ENCODE peak calls at places on chromosomes 7 and 10, in ten cellular contexts. K is neural progenitor cell, R is tibial artery, P is GM23338, D is hepatocyte, T is tibial nerve, N is GM23248, H is AG04450, Z is psoas muscle, L is heart right ventricle. V is an unnamed sample.

GRCh38 chr7:46352335-46352954 is 431.4 kb upstream of the IGFBP3 start:
- DNase-seq in K (peak), L (no peak), N (peak), D (peak), T (peak), Z (no peak), H (peak), R (no peak), P (peak), V (peak)

GRCh38 chr7:29806793-29807178 is 478 bp downstream of the WIPF3 start:
- DNase-seq in T (no peak), R (no peak), K (peak), L (peak), D (no peak), Z (no peak), N (no peak), H (no peak), P (peak), V (no peak)

GRCh38 chr7:41203542-41203941 is 499.3 kb downstream of the INHBA start:
- DNase-seq in R (no peak), D (no peak), H (no peak), T (no peak), Z (no peak), N (no peak), K (no peak), P (no peak), L (no peak), V (no peak)

GRCh38 chr10:18044976-18045720 is 93.4 kb downstream of the SLC39A12 start:
- DNase-seq in Z (no peak), T (no peak), P (peak), H (peak), R (no peak), K (no peak), L (no peak), D (no peak), N (peak), V (no peak)

GRCh38 chr7:122305475-122306319 is 1.1 kb upstream of the FEZF1 start:
- DNase-seq in P (peak), L (no peak), D (peak), H (no peak), Z (no peak), N (no peak), R (no peak), T (no peak), K (peak), V (peak)

GRCh38 chr7:134865001-134865845 is 85.8 kb downstream of the CALD1 start:
- DNase-seq in Z (no peak), N (peak), L (no peak), D (no peak), K (peak), P (peak), R (no peak), T (no peak), H (no peak), V (peak)

GRCh38 chr10:94439275-94439861 is 37.0 kb downstream of the TBC1D12 start:
- DNase-seq in R (no peak), N (peak), P (peak), D (no peak), K (no peak), H (no peak), Z (peak), T (no peak), L (no peak), V (peak)

GRCh38 chr10:77289027-77289501 is 348.5 kb downstream of the KCNMA1 start:
- DNase-seq in P (peak), N (no peak), T (no peak), K (peak), L (no peak), Z (no peak), H (no peak), D (no peak), R (no peak), V (peak)

GRCh38 chr10:121027390-121027789 is 176.2 kb downstream of the WDR11 start:
- DNase-seq in R (no peak), K (no peak), D (no peak), H (no peak), L (no peak), T (no peak), Z (no peak), P (no peak), N (no peak), V (no peak)

GRCh38 chr10:78964952-78965633 is 103.7 kb upstream of the ZMIZ1 start:
- DNase-seq in Z (peak), T (no peak), L (peak), P (peak), R (no peak), H (no peak), K (peak), D (peak), N (peak), V (peak)

GRCh38 chr7:100192951-100193350 is 15.2 kb downstream of the STAG3 start:
- DNase-seq in P (no peak), Z (no peak), K (no peak), H (no peak), R (no peak), D (no peak), L (no peak), N (no peak), T (no peak), V (no peak)

GRCh38 chr7:151793531-151793935 is 83.4 kb downstream of the PRKAG2 start:
- DNase-seq in N (peak), Z (peak), R (peak), K (no peak), T (peak), L (peak), P (no peak), H (no peak), D (no peak), V (no peak)

GRCh38 chr7:11831727-11832495 is at the start of gene THSD7A:
- DNase-seq in L (peak), D (peak), P (peak), H (no peak), T (no peak), N (peak), R (peak), K (peak), Z (peak), V (peak)

GRCh38 chr7:22066484-22066883 is 120.8 kb upstream of the CDCA7L start:
- DNase-seq in L (no peak), P (peak), D (no peak), R (no peak), T (no peak), N (no peak), H (no peak), Z (no peak), K (peak), V (peak)

GRCh38 chr10:85612833-85613232 is 753.8 kb downstream of the GRID1 start:
- DNase-seq in T (no peak), H (no peak), R (no peak), N (no peak), L (no peak), K (no peak), Z (no peak), P (peak), D (no peak), V (peak)

GRCh38 chr10:58322072-58322834 is 12.6 kb upstream of the UBE2D1 start:
- DNase-seq in T (peak), R (peak), Z (no peak), K (no peak), D (no peak), L (no peak), H (no peak), P (no peak), N (no peak), V (no peak)

GRCh38 chr10:70085975-70086613 is 33.4 kb downstream of the MACROH2A2 start:
- DNase-seq in R (no peak), P (no peak), T (no peak), D (no peak), L (no peak), N (no peak), K (no peak), Z (no peak), H (no peak), V (no peak)

GRCh38 chr10:113982745-113983144 is 60.9 kb upstream of the ADRB1 start:
- DNase-seq in Z (no peak), L (no peak), P (no peak), T (no peak), R (no peak), H (no peak), K (no peak), N (no peak), D (peak), V (no peak)
- H3K27ac ChIP-seq in Z (no peak), L (peak), P (no peak), T (no peak), R (no peak), H (no peak), K (no peak), N (no peak), D (no peak), V (no peak)

GRCh38 chr10:114822771-114823463 is 1.3 kb downstream of the FHIP2A start:
- DNase-seq in Z (no peak), L (no peak), T (no peak), N (peak), P (no peak), R (no peak), D (peak), H (no peak), K (no peak), V (no peak)

GRCh38 chr10:114819313-114819712 is 2.3 kb upstream of the FHIP2A start:
- DNase-seq in T (no peak), D (no peak), L (no peak), P (no peak), N (no peak), K (no peak), R (no peak), Z (no peak), H (no peak), V (no peak)

GRCh38 chr10:114824396-114824795 is 2.8 kb downstream of the FHIP2A start:
- DNase-seq in K (no peak), R (no peak), Z (no peak), T (no peak), D (no peak), H (no peak), N (peak), P (no peak), L (no peak), V (no peak)

GRCh38 chr10:114821293-114821914 is at the start of gene FHIP2A:
- DNase-seq in P (peak), N (peak), H (no peak), T (peak), L (peak), K (peak), D (peak), Z (peak), R (peak), V (peak)

GRCh38 chr10:114821915-114822770 is 563 bp downstream of the FHIP2A start:
- DNase-seq in P (peak), L (peak), Z (peak), N (peak), K (peak), D (peak), R (peak), H (no peak), T (peak), V (peak)
- H3K27ac ChIP-seq in P (peak), L (peak), Z (peak), N (peak), K (peak), D (peak), R (peak), H (peak), T (peak), V (peak)

GRCh38 chr10:74750848-74751274 is 75.5 kb upstream of the KAT6B start:
- DNase-seq in L (no peak), K (no peak), D (no peak), T (no peak), R (no peak), H (no peak), Z (no peak), P (no peak), N (no peak), V (no peak)

GRCh38 chr10:74752371-74752990 is 73.9 kb upstream of the KAT6B start:
- DNase-seq in Z (no peak), N (no peak), R (no peak), T (no peak), D (no peak), P (no peak), H (no peak), L (no peak), K (no peak), V (no peak)

GRCh38 chr10:74745449-74745848 is 81.0 kb upstream of the KAT6B start:
- DNase-seq in Z (no peak), P (no peak), N (no peak), D (no peak), K (no peak), L (no peak), T (no peak), H (no peak), R (no peak), V (no peak)

GRCh38 chr10:74746813-74747212 is 79.6 kb upstream of the KAT6B start:
- DNase-seq in L (no peak), R (no peak), P (no peak), Z (no peak), T (no peak), D (no peak), K (no peak), H (no peak), N (peak), V (no peak)

GRCh38 chr10:74748632-74749031 is 77.8 kb upstream of the KAT6B start:
- DNase-seq in P (no peak), L (no peak), N (no peak), R (no peak), K (peak), T (no peak), H (no peak), D (no peak), Z (no peak), V (no peak)
- H3K27ac ChIP-seq in P (no peak), L (no peak), N (no peak), R (no peak), K (peak), T (no peak), H (no peak), D (no peak), Z (no peak), V (peak)

GRCh38 chr10:44030132-44030531 is 354.8 kb downstream of the CXCL12 start:
- DNase-seq in R (no peak), K (peak), T (no peak), P (peak), Z (no peak), D (no peak), H (no peak), N (no peak), L (no peak), V (peak)

GRCh38 chr10:44024351-44025116 is 360.4 kb downstream of the CXCL12 start:
- DNase-seq in T (no peak), N (no peak), Z (no peak), P (no peak), K (no peak), H (no peak), L (no peak), R (no peak), D (no peak), V (no peak)

GRCh38 chr10:44032216-44032615 is 352.7 kb downstream of the CXCL12 start:
- DNase-seq in D (no peak), R (no peak), Z (no peak), N (peak), L (no peak), K (no peak), H (no peak), T (peak), P (no peak), V (no peak)

GRCh38 chr10:44030681-44031080 is 354.2 kb downstream of the CXCL12 start:
- DNase-seq in K (no peak), N (no peak), H (no peak), T (no peak), R (no peak), D (no peak), P (no peak), L (no peak), Z (no peak), V (no peak)

GRCh38 chr10:44028384-44029137 is 356.3 kb downstream of the CXCL12 start:
- DNase-seq in T (no peak), R (no peak), N (no peak), P (no peak), H (no peak), D (no peak), K (no peak), Z (no peak), L (no peak), V (no peak)
- H3K27ac ChIP-seq in T (no peak), R (no peak), N (no peak), P (no peak), H (no peak), D (no peak), K (no peak), Z (no peak), L (no peak), V (no peak)

DNA sequence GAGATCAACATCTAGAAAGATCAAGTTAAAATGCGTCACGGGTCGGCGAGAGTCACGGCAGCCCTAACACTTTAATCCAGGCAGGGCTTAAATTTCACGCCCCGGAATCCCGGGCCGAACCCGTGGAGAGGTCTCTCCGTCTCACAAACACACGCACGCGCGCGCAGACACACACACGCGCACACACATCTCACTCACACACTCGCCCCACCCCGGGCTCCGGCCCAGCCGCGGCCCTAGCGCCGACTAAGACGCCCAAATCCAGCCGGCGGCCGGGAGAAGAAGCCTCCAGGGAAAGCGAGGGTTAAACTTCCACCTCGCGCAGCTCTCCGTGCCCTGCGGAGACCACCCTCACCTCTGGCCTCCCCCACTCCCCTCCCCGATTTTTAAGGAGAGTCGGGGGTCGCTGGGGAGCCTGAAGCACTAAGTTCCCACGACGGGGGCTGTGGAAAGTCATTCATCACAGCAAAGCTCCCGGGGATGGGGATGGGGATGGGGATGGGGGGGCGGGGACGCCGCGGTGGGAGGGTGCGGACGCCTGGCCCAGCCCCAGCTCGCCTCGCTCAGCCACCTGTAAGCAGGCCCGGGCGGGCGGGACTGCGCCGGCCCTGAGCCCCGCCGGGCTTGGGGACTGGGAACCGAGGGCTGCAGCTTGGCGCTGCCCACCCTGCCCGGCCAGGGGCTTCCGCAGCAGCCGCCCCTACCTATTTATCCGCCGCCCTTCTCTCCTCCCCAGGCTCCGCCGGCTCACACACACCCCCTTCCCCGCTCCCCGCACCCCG is 1.6 kb downstream of the PDGFA start:
- DNase-seq in K (peak), D (peak), R (peak), P (peak), L (peak), H (no peak), Z (peak), N (peak), T (peak), V (peak)
- H3K27ac ChIP-seq in K (no peak), D (peak), R (peak), P (no peak), L (peak), H (no peak), Z (peak), N (no peak), T (peak), V (no peak)

GRCh38 chr10:102650655-102651454 is 6.6 kb downstream of the TRIM8 start:
- DNase-seq in D (no peak), L (no peak), H (no peak), K (no peak), Z (peak), P (no peak), N (no peak), T (no peak), R (no peak), V (no peak)

GRCh38 chr10:102648889-102649752 is 4.8 kb downstream of the TRIM8 start:
- DNase-seq in H (no peak), R (no peak), Z (peak), K (peak), L (no peak), P (peak), D (no peak), T (no peak), N (peak), V (no peak)

GRCh38 chr10:102651455-102652169 is 7.3 kb downstream of the TRIM8 start:
- DNase-seq in L (no peak), Z (peak), P (no peak), H (no peak), T (no peak), D (no peak), N (no peak), K (no peak), R (no peak), V (no peak)

GRCh38 chr10:102648269-102648888 is 4.1 kb downstream of the TRIM8 start:
- DNase-seq in P (no peak), K (no peak), L (no peak), D (no peak), Z (peak), N (no peak), R (no peak), T (no peak), H (no peak), V (no peak)

GRCh38 chr10:102649770-102650654 is 5.7 kb downstream of the TRIM8 start:
- DNase-seq in Z (peak), T (no peak), D (no peak), H (no peak), L (no peak), K (peak), R (no peak), P (peak), N (no peak), V (no peak)
- H3K27ac ChIP-seq in Z (peak), T (peak), D (no peak), H (no peak), L (peak), K (peak), R (peak), P (peak), N (no peak), V (peak)

V was measured in endodermal cell.